ENCODE peak calls at places on chromosomes 7 and 10, in ten cellular contexts. F is prostate gland, N is upper lobe of left lung, R is stomach, I is H1, Q is testis, O is suprapubic skin, S is tibial nerve, M is IMR-90, C is NB4. H is an unnamed sample.

GRCh38 chr10:93413252-93413689 is 68.9 kb downstream of the MYOF start:
- DNase-seq in C (peak; percentile 90), Q (no peak), O (no peak), I (no peak), R (no peak), F (no peak), S (no peak), M (no peak), N (peak; percentile 38), H (no peak)

GRCh38 chr10:86899670-86900276 is 57.6 kb downstream of the MMRN2 start:
- DNase-seq in O (no peak), R (peak; percentile 63), M (peak; percentile 71), S (peak; percentile 91), F (peak; percentile 78), C (peak; percentile 72), N (peak; percentile 52), I (no peak), Q (peak; percentile 86), H (peak; percentile 66)

GRCh38 chr7:11330717-11331116 is 357.0 kb downstream of the PHF14 start:
- DNase-seq in I (no peak), C (no peak), S (no peak), F (no peak), M (no peak), O (no peak), Q (no peak), R (no peak), N (no peak), H (no peak)

GRCh38 chr7:32034052-32034451 is 36.2 kb downstream of the PDE1C start:
- DNase-seq in O (no peak), M (no peak), N (no peak), R (no peak), I (no peak), F (no peak), Q (no peak), S (no peak), C (no peak), H (no peak)

GRCh38 chr7:35505031-35505430 is 189.9 kb downstream of the HERPUD2 start:
- DNase-seq in O (no peak), Q (no peak), R (peak; percentile 69), I (no peak), S (no peak), N (peak; percentile 30), F (peak; percentile 7), C (no peak), M (no peak), H (peak; percentile 61)

GRCh38 chr10:60937784-60938654 is 6.0 kb downstream of the RHOBTB1 start:
- DNase-seq in F (no peak), R (no peak), O (no peak), S (no peak), Q (no peak), M (peak; percentile 76), N (peak; percentile 35), I (no peak), C (no peak), H (no peak)

GRCh38 chr7:1403844-1404404 is 55.3 kb downstream of the MICALL2 start:
- DNase-seq in O (no peak), M (peak; percentile 43), I (no peak), R (no peak), C (peak; percentile 84), Q (no peak), F (no peak), N (no peak), S (no peak), H (no peak)

GRCh38 chr10:132239126-132240031 is 52.6 kb downstream of the DPYSL4 start:
- DNase-seq in M (peak; percentile 25), N (no peak), O (no peak), Q (no peak), S (no peak), C (no peak), I (no peak), F (no peak), R (no peak), H (no peak)

GRCh38 chr10:58106211-58107035 is 161.3 kb downstream of the IPMK start:
- DNase-seq in M (no peak), F (no peak), R (no peak), S (no peak), N (no peak), C (no peak), Q (peak; percentile 30), I (no peak), O (no peak), H (no peak)

GRCh38 chr10:58101682-58102081 is 166.0 kb downstream of the IPMK start:
- DNase-seq in Q (no peak), I (no peak), S (no peak), R (no peak), F (no peak), C (no peak), N (no peak), O (no peak), M (no peak), H (no peak)

GRCh38 chr10:58104419-58104818 is 163.3 kb downstream of the IPMK start:
- DNase-seq in N (no peak), Q (no peak), O (no peak), I (no peak), C (no peak), R (no peak), S (no peak), F (no peak), M (no peak), H (no peak)

GRCh38 chr10:58102897-58103296 is 164.8 kb downstream of the IPMK start:
- DNase-seq in F (no peak), S (no peak), N (no peak), M (no peak), Q (no peak), C (no peak), R (no peak), I (no peak), O (no peak), H (no peak)

DNA sequence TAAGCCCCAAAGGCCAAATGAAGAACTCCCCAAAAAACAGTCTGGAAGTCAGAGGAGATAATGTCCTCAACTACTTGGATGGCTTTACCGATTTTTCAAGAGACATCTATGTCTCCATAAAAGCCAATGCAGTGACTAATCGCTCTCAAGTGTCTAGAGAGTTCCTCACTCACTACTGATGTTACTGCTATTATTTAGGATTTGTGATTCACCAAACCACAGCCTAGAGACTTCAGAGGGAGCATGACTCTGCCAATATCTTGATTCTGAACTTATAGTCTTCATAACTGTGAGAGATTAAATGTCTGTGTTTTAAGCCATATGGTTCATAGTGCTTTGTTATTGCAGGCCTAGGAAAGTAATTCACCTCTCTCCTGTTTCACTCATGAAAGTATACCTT is 160.2 kb downstream of the IPMK start:
- DNase-seq in N (no peak), M (peak; percentile 72), O (no peak), R (no peak), Q (no peak), F (no peak), S (no peak), I (no peak), C (no peak), H (no peak)
- TF ChIP-seq POLR2A in N (no peak), M (no peak), O (no peak), R (no peak), Q (no peak), F (no peak), S (no peak), I (no peak), C (no peak), H (no peak)

GRCh38 chr10:70885485-70885884 is 2.9 kb downstream of the PCBD1 start:
- DNase-seq in R (no peak), O (no peak), M (no peak), I (no peak), Q (no peak), S (no peak), C (no peak), N (no peak), F (no peak), H (no peak)

GRCh38 chr10:70885931-70886903 is 2.1 kb downstream of the PCBD1 start:
- DNase-seq in S (no peak), F (no peak), C (no peak), M (no peak), R (no peak), O (no peak), I (no peak), N (peak; percentile 49), Q (no peak), H (peak; percentile 96)

GRCh38 chr10:70889291-70889690 is 926 bp upstream of the PCBD1 start:
- DNase-seq in O (no peak), F (no peak), S (no peak), Q (no peak), M (no peak), R (no peak), I (no peak), N (no peak), C (no peak), H (no peak)

GRCh38 chr10:70886921-70887665 is 1.3 kb downstream of the PCBD1 start:
- DNase-seq in N (no peak), O (no peak), F (no peak), S (no peak), M (no peak), R (no peak), C (no peak), Q (no peak), I (no peak), H (no peak)

GRCh38 chr10:70887804-70888800 is at the start of gene PCBD1:
- DNase-seq in I (peak; percentile 81), R (peak; percentile 86), S (peak; percentile 38), Q (peak; percentile 88), F (peak; percentile 74), O (no peak), C (peak; percentile 81), M (peak; percentile 36), N (peak; percentile 88), H (peak; percentile 93)
- TF ChIP-seq POLR2A in I (no peak), R (no peak), S (peak; percentile 42), Q (no peak), F (peak; percentile 56), O (peak; percentile 30), C (peak; percentile 60), M (no peak), N (peak; percentile 67), H (peak; percentile 89)

GRCh38 chr10:97428572-97428981 is 2.6 kb downstream of the PGAM1 start:
- DNase-seq in M (no peak), S (no peak), O (no peak), C (peak; percentile 70), N (no peak), F (no peak), Q (no peak), R (no peak), I (no peak), H (no peak)

GRCh38 chr10:97427571-97428179 is 1.7 kb downstream of the PGAM1 start:
- DNase-seq in Q (peak; percentile 43), R (peak; percentile 67), I (peak; percentile 73), O (no peak), S (no peak), C (peak; percentile 58), F (peak; percentile 52), N (peak; percentile 54), M (peak; percentile 36), H (peak; percentile 67)

GRCh38 chr10:97426776-97427570 is 982 bp downstream of the PGAM1 start:
- DNase-seq in N (no peak), R (no peak), S (no peak), F (no peak), M (no peak), I (no peak), C (peak; percentile 58), Q (peak; percentile 28), O (no peak), H (no peak)

GRCh38 chr10:97422921-97423420 is 3.0 kb upstream of the PGAM1 start:
- DNase-seq in N (no peak), M (peak; percentile 88), C (peak; percentile 69), S (no peak), Q (peak; percentile 58), R (no peak), O (no peak), F (no peak), I (no peak), H (no peak)

GRCh38 chr10:97425964-97426775 is at the start of gene PGAM1:
- DNase-seq in I (peak; percentile 96), N (peak; percentile 96), C (peak; percentile 98), R (peak; percentile 95), S (peak; percentile 85), F (peak; percentile 93), Q (peak; percentile 94), O (peak; percentile 96), M (peak; percentile 95), H (peak; percentile 96)
- TF ChIP-seq POLR2A in I (peak; percentile 75), N (peak; percentile 87), C (peak; percentile 77), R (no peak), S (peak; percentile 79), F (peak; percentile 94), Q (no peak), O (no peak), M (peak; percentile 51), H (peak; percentile 92)

GRCh38 chr10:101721806-101722205 is 26.8 kb upstream of the FBXW4 start:
- DNase-seq in F (no peak), O (no peak), R (no peak), S (no peak), Q (no peak), I (no peak), C (no peak), N (no peak), M (no peak), H (no peak)

GRCh38 chr10:101720606-101721230 is 25.7 kb upstream of the FBXW4 start:
- DNase-seq in F (no peak), S (no peak), O (no peak), M (no peak), N (no peak), C (no peak), Q (no peak), I (no peak), R (no peak), H (no peak)

GRCh38 chr10:101716891-101717659 is 22.1 kb upstream of the FBXW4 start:
- DNase-seq in I (peak; percentile 8), M (no peak), C (no peak), F (no peak), R (no peak), S (no peak), Q (no peak), O (no peak), N (no peak), H (no peak)

GRCh38 chr10:101723176-101723575 is 28.2 kb upstream of the FBXW4 start:
- DNase-seq in Q (no peak), R (no peak), N (no peak), O (no peak), C (no peak), F (no peak), S (no peak), M (no peak), I (no peak), H (no peak)

GRCh38 chr10:101718681-101719275 is 23.8 kb upstream of the FBXW4 start:
- DNase-seq in C (no peak), O (no peak), S (no peak), Q (no peak), N (no peak), F (no peak), I (no peak), M (peak; percentile 38), R (no peak), H (no peak)
- TF ChIP-seq POLR2A in C (no peak), O (no peak), S (no peak), Q (no peak), N (no peak), F (no peak), I (no peak), M (no peak), R (no peak), H (no peak)

H was measured in right lobe of liver.